ENCODE peak calls at places on chromosomes 2 and 18, in four cellular contexts. Q is sigmoid colon, B is upper lobe of left lung, S is H1. Y is an unnamed sample.

GRCh38 chr2:177816740-177817139 is 255.8 kb downstream of the PDE11A start:
- DNase-seq in Q (no peak), B (no peak), S (no peak), Y (no peak)

GRCh38 chr2:61632276-61633169 is 94.4 kb upstream of the XPO1 start:
- DNase-seq in Q (no peak), B (no peak), S (no peak), Y (no peak)

GRCh38 chr2:162586311-162586710 is 242.4 kb downstream of the GCA start:
- DNase-seq in Q (no peak), B (no peak), S (no peak), Y (no peak)

GRCh38 chr2:64127119-64127518 is 17.1 kb downstream of the PELI1 start:
- DNase-seq in Q (no peak), B (no peak), S (no peak), Y (no peak)

GRCh38 chr2:174442546-174443510 is 44.0 kb downstream of the GPR155 start:
- DNase-seq in Q (no peak), B (no peak), S (no peak), Y (no peak)

GRCh38 chr2:119028327-119029174 is 86.6 kb downstream of the MARCO start:
- DNase-seq in Q (no peak), B (peak), S (no peak), Y (no peak)

GRCh38 chr18:33231474-33232317 is 208.8 kb downstream of the CCDC178 start:
- DNase-seq in Q (peak), B (peak), S (peak), Y (no peak)

GRCh38 chr2:7633556-7634153 is 716.4 kb downstream of the RNF144A start:
- DNase-seq in Q (no peak), B (no peak), S (no peak), Y (no peak)

GRCh38 chr2:216372761-216373291 is 543 bp upstream of the MARCHF4 start:
- DNase-seq in Q (no peak), B (no peak), S (no peak), Y (no peak)

GRCh38 chr2:188512456-188512855 is 220.8 kb downstream of the GULP1 start:
- DNase-seq in Q (no peak), B (no peak), S (no peak), Y (no peak)

GRCh38 chr18:56637897-56638231 is 528 bp downstream of the TXNL1 start:
- DNase-seq in Q (no peak), B (peak), S (no peak), Y (no peak)

GRCh38 chr2:234161932-234162331 is 111.4 kb downstream of the SPP2 start:
- DNase-seq in Q (no peak), B (no peak), S (no peak), Y (no peak)

GRCh38 chr2:178350051-178350450 is 100.9 kb downstream of the PRKRA start:
- DNase-seq in Q (no peak), B (no peak), S (no peak), Y (no peak)

GRCh38 chr2:43073373-43073772 is 153.0 kb downstream of the ZFP36L2 start:
- DNase-seq in Q (no peak), B (no peak), S (no peak), Y (no peak)

GRCh38 chr18:58350526-58350925 is 278.4 kb downstream of the ALPK2 start:
- DNase-seq in Q (no peak), B (no peak), S (no peak), Y (no peak)

GRCh38 chr2:20989404-20989803 is 54.5 kb downstream of the APOB start:
- DNase-seq in Q (no peak), B (no peak), S (no peak), Y (no peak)

GRCh38 chr2:152047826-152048476 is 50.9 kb downstream of the CACNB4 start:
- DNase-seq in Q (no peak), B (no peak), S (no peak), Y (no peak)

GRCh38 chr2:127776122-127776780 is 34.7 kb downstream of the WDR33 start:
- DNase-seq in Q (no peak), B (no peak), S (no peak), Y (no peak)

GRCh38 chr2:55364189-55365055 is 55.2 kb downstream of the CCDC88A start:
- DNase-seq in Q (peak), B (peak), S (no peak), Y (no peak)

GRCh38 chr2:20185176-20186022 is 39.5 kb downstream of the SDC1 start:
- DNase-seq in Q (no peak), B (peak), S (no peak), Y (no peak)

GRCh38 chr2:211129798-211130197 is 573.4 kb downstream of the CPS1 start:
- DNase-seq in Q (no peak), B (no peak), S (no peak), Y (no peak)

GRCh38 chr2:225457462-225457861 is 58.0 kb downstream of the NYAP2 start:
- DNase-seq in Q (no peak), B (no peak), S (no peak), Y (no peak)

GRCh38 chr2:70509565-70509964 is 44.1 kb downstream of the TGFA start:
- DNase-seq in Q (no peak), B (no peak), S (no peak), Y (no peak)

GRCh38 chr2:128591841-128592822 is 273.5 kb upstream of the HS6ST1 start:
- DNase-seq in Q (peak), B (no peak), S (no peak), Y (no peak)

GRCh38 chr2:201470821-201471731 is 19.5 kb downstream of the STRADB start:
- DNase-seq in Q (no peak), B (no peak), S (no peak), Y (no peak)

GRCh38 chr18:36718705-36719328 is 110.0 kb downstream of the TPGS2 start:
- DNase-seq in Q (no peak), B (no peak), S (no peak), Y (no peak)

GRCh38 chr18:23143871-23144270 is 8.6 kb downstream of the CABLES1 start:
- DNase-seq in Q (no peak), B (peak), S (no peak), Y (no peak)

GRCh38 chr2:159164457-159164894 is 122.0 kb downstream of the WDSUB1 start:
- DNase-seq in Q (no peak), B (no peak), S (no peak), Y (no peak)

GRCh38 chr2:168652997-168653906 is 149.2 kb upstream of the NOSTRIN start:
- DNase-seq in Q (no peak), B (no peak), S (no peak), Y (no peak)
- TF ChIP-seq POLR2AphosphoS5 in Q (no peak), B (no peak), S (no peak), Y (no peak)

GRCh38 chr18:24362757-24363156 is 34.9 kb downstream of the OSBPL1A start:
- DNase-seq in Q (no peak), B (no peak), S (no peak), Y (no peak)
- TF ChIP-seq POLR2AphosphoS5 in Q (no peak), B (no peak), S (no peak), Y (no peak)

GRCh38 chr18:28005164-28005563 is 171.8 kb downstream of the CDH2 start:
- DNase-seq in Q (no peak), B (no peak), S (no peak), Y (no peak)
- TF ChIP-seq POLR2AphosphoS5 in Q (no peak), B (no peak), S (no peak), Y (no peak)

GRCh38 chr2:45936623-45936979 is 285.1 kb downstream of the PRKCE start:
- DNase-seq in Q (no peak), B (no peak), S (no peak), Y (no peak)

GRCh38 chr2:45937990-45938389 is 286.5 kb downstream of the PRKCE start:
- DNase-seq in Q (no peak), B (no peak), S (no peak), Y (no peak)

GRCh38 chr2:45941758-45942738 is 290.6 kb downstream of the PRKCE start:
- DNase-seq in Q (no peak), B (no peak), S (no peak), Y (no peak)

GRCh38 chr2:45935791-45936622 is 284.5 kb downstream of the PRKCE start:
- DNase-seq in Q (peak), B (peak), S (no peak), Y (peak)

DNA sequence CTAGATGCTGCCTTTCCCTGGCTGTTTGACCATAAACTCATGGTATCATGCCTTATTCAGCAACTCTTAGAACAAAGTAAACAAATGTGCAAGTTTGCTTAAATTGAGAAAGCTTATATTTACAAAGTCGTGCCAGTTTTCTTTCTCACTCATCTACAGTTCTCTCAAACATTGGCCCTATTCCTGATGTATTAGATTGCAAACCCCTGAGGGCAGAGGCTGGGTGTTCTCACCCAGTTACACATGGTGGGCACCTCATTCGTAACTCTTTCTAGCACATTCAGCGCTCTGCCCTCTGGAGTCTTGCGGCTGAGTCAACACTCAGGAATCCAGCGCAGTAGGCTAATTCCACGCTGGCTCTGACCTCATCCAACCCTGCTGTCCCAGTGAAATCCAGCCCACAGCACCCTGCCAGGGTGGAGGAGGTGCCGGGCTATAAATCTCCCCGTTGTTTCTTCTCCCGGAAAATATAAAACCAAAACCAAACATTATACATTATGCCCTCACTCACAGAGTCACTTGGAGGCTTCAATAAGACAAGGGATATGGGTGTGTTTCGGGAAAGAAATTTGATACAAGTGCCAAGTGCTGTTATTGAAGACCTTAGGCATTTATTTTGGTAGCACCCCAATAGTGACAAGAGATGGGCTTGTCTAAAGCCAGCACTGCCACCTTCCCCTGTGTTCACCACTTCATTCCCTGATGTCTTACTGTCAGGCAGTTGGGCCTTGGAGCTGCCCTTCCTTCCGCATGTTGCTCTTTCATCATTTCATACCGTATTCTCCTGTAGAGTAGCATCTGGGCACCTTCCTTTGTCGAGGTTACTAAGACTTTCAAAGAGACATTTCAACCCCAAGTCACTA is 287.4 kb downstream of the PRKCE start:
- DNase-seq in Q (peak), B (peak), S (no peak), Y (no peak)
- TF ChIP-seq POLR2AphosphoS5 in Q (peak), B (peak), S (no peak), Y (no peak)

GRCh38 chr18:10259934-10260333 is 194.5 kb upstream of the APCDD1 start:
- DNase-seq in Q (no peak), B (no peak), S (no peak), Y (no peak)
- TF ChIP-seq POLR2AphosphoS5 in Q (no peak), B (no peak), S (no peak), Y (no peak)